ENCODE peak calls at places on chromosomes 2 and 18, in eight cellular contexts. P is CD4-positive, alpha-beta T cell; Q is lung; X is activated T-cell treated with anti-CD3 and anti-CD28 coated beads for 24 hours; D is NCI-H2029; A is upper lobe of right lung; L is HT-29; U is endodermal cell. Z is an unnamed sample.

GRCh38 chr2:44944952-44945612 is 3.6 kb downstream of the SIX3 start:
- DNase-seq in X (no peak), Q (no peak), U (no peak), D (no peak), A (no peak), P (no peak), L (no peak), Z (no peak)

GRCh38 chr2:95138702-95139101 is 17.1 kb upstream of the MRPS5 start:
- DNase-seq in L (no peak), P (no peak), U (no peak), Q (no peak), D (no peak), X (no peak), A (no peak), Z (no peak)

GRCh38 chr2:4792126-4792525 is 900.1 kb upstream of the SOX11 start:
- DNase-seq in X (no peak), P (no peak), A (no peak), L (no peak), Q (no peak), U (no peak), D (no peak), Z (no peak)

GRCh38 chr2:225512873-225513580 is 113.5 kb downstream of the NYAP2 start:
- DNase-seq in A (no peak), P (no peak), D (no peak), U (no peak), L (peak; percentile 65), Q (no peak), X (no peak), Z (no peak)

GRCh38 chr18:56479836-56480235 is 158.6 kb downstream of the TXNL1 start:
- DNase-seq in P (no peak), A (no peak), D (no peak), X (no peak), U (no peak), L (no peak), Q (no peak), Z (no peak)

GRCh38 chr2:176088048-176088936 is 4.2 kb upstream of the HOXD13 start:
- DNase-seq in A (peak; percentile 79), L (peak; percentile 55), X (no peak), Q (no peak), U (peak; percentile 92), D (peak; percentile 22), P (peak; percentile 34), Z (no peak)

GRCh38 chr18:23209031-23209430 is 73.7 kb downstream of the CABLES1 start:
- DNase-seq in P (no peak), D (no peak), A (no peak), U (no peak), Q (no peak), L (peak; percentile 50), X (no peak), Z (no peak)

GRCh38 chr2:241199897-241200821 is 11.7 kb downstream of the ANO7 start:
- DNase-seq in L (no peak), X (no peak), Q (no peak), D (no peak), U (peak; percentile 46), A (no peak), P (no peak), Z (no peak)

GRCh38 chr2:149278146-149278878 is 52.1 kb upstream of the LYPD6 start:
- DNase-seq in X (no peak), D (no peak), A (no peak), Q (no peak), L (no peak), P (no peak), U (no peak), Z (peak; percentile 31)

GRCh38 chr2:238169708-238170251 is 11.0 kb downstream of the ERFE start:
- DNase-seq in D (no peak), U (no peak), P (no peak), Q (no peak), X (no peak), L (no peak), A (peak; percentile 58), Z (peak; percentile 97)

GRCh38 chr2:60926751-60927568 is 45.6 kb downstream of the REL start:
- DNase-seq in X (no peak), L (no peak), P (no peak), D (no peak), U (no peak), Q (no peak), A (no peak), Z (peak; percentile 17)

GRCh38 chr2:177753682-177754475 is 318.7 kb downstream of the PDE11A start:
- DNase-seq in D (peak; percentile 79), X (no peak), A (no peak), U (peak; percentile 81), L (peak; percentile 31), P (no peak), Q (peak; percentile 47), Z (peak; percentile 65)

GRCh38 chr2:240600451-240600961 is 14.0 kb downstream of the CAPN10 start:
- DNase-seq in U (no peak), X (no peak), P (peak; percentile 19), L (no peak), D (no peak), Q (no peak), A (peak; percentile 58), Z (no peak)

GRCh38 chr2:1930956-1931914 is 186.9 kb upstream of the PXDN start:
- DNase-seq in Q (no peak), L (no peak), U (peak; percentile 32), A (no peak), D (no peak), P (no peak), X (no peak), Z (no peak)

GRCh38 chr2:32009479-32010256 is 1.1 kb downstream of the MEMO1 start:
- DNase-seq in P (peak; percentile 47), Q (peak; percentile 55), U (peak; percentile 74), L (peak; percentile 38), A (peak; percentile 80), D (peak; percentile 5), X (peak; percentile 20), Z (no peak)

GRCh38 chr2:132438650-132439030 is 22.0 kb downstream of the GPR39 start:
- DNase-seq in Q (no peak), U (peak; percentile 23), X (peak; percentile 8), L (no peak), D (no peak), P (no peak), A (no peak), Z (peak; percentile 90)

GRCh38 chr2:144376926-144377325 is 143.0 kb downstream of the ZEB2 start:
- DNase-seq in U (no peak), Q (no peak), D (no peak), P (no peak), A (no peak), X (no peak), L (no peak), Z (no peak)

GRCh38 chr2:183081908-183082307 is 3.4 kb downstream of the DUSP19 start:
- DNase-seq in P (no peak), X (no peak), U (no peak), Q (no peak), A (no peak), D (no peak), L (no peak), Z (peak; percentile 19)

GRCh38 chr2:25265022-25265421 is 76.7 kb downstream of the DNMT3A start:
- DNase-seq in X (no peak), L (no peak), D (no peak), U (no peak), Q (no peak), A (no peak), P (no peak), Z (no peak)

GRCh38 chr18:52070295-52070756 is 269.7 kb upstream of the DCC start:
- DNase-seq in L (peak; percentile 9), D (no peak), X (no peak), A (no peak), U (no peak), Q (no peak), P (no peak), Z (peak; percentile 32)

GRCh38 chr2:241141214-241141770 is 8.0 kb downstream of the PASK start:
- DNase-seq in P (no peak), L (no peak), D (no peak), A (no peak), U (no peak), Q (no peak), X (no peak), Z (no peak)

GRCh38 chr2:212427031-212427430 is 111.6 kb downstream of the ERBB4 start:
- DNase-seq in D (no peak), U (no peak), A (no peak), P (no peak), L (no peak), Q (no peak), X (no peak), Z (no peak)

GRCh38 chr2:240215676-240216051 is 75.2 kb upstream of the OTOS start:
- DNase-seq in D (no peak), Q (no peak), A (no peak), X (no peak), P (no peak), L (no peak), U (no peak), Z (no peak)

GRCh38 chr18:74166397-74166796 is 18.1 kb downstream of the TIMM21 start:
- DNase-seq in X (no peak), D (no peak), Q (no peak), P (no peak), L (no peak), A (no peak), U (no peak), Z (no peak)